ENCODE peak calls at places on chromosome 16, in nine cellular contexts. D, Y, N, Q, O, M, W, U and C are unnamed samples.

GRCh38 chr16:88298166-88298881 is 84.4 kb upstream of the ZNF469 start:
- DNase-seq in Y (no peak), M (no peak), U (peak; percentile 32), Q (no peak), N (no peak), O (no peak), W (no peak), D (no peak), C (no peak)

GRCh38 chr16:48503779-48504178 is 106.2 kb downstream of the N4BP1 start:
- DNase-seq in Y (no peak), D (no peak), U (no peak), W (no peak), M (no peak), Q (no peak), N (no peak), O (no peak), C (no peak)

GRCh38 chr16:1800703-1801102 is 7.2 kb upstream of the IGFALS start:
- DNase-seq in U (no peak), O (no peak), Y (no peak), Q (no peak), W (no peak), D (no peak), M (no peak), N (no peak), C (no peak)

GRCh38 chr16:51131619-51132018 is 19.5 kb downstream of the SALL1 start:
- DNase-seq in N (no peak), M (no peak), O (no peak), U (no peak), Y (no peak), W (no peak), D (no peak), Q (no peak), C (no peak)

GRCh38 chr16:71883193-71883848 is 661 bp downstream of the ZNF821 start:
- DNase-seq in O (peak; percentile 47), U (peak; percentile 88), Q (no peak), W (peak; percentile 46), Y (peak; percentile 70), N (no peak), D (peak; percentile 43), M (peak; percentile 69), C (peak; percentile 23)

GRCh38 chr16:1812732-1813163 is 13.9 kb downstream of the HAGH start:
- DNase-seq in M (peak; percentile 58), W (peak; percentile 27), N (no peak), O (no peak), Y (no peak), Q (no peak), D (peak; percentile 32), U (peak; percentile 85), C (peak; percentile 24)

GRCh38 chr16:909281-910000 is 61.3 kb downstream of the LMF1 start:
- DNase-seq in Y (no peak), O (no peak), M (no peak), N (no peak), D (no peak), Q (no peak), W (no peak), U (no peak), C (no peak)

GRCh38 chr16:13325396-13325795 is 424.0 kb downstream of the SHISA9 start:
- DNase-seq in O (no peak), Y (no peak), M (no peak), W (no peak), U (no peak), N (no peak), D (no peak), Q (no peak), C (no peak)